ENCODE peak calls at places on chromosome 13, in five cellular contexts. H, R, B, L and W are unnamed samples.

GRCh38 chr13:61728468-61728867 is 312.8 kb upstream of the PCDH20 start:
- DNase-seq in R (peak), H (no peak), B (no peak), L (no peak), W (peak)

GRCh38 chr13:21691928-21692327 is 21.1 kb downstream of the FGF9 start:
- DNase-seq in L (no peak), B (no peak), R (no peak), H (no peak), W (no peak)

GRCh38 chr13:102948006-102948405 is 102.2 kb downstream of the ERCC5 start:
- DNase-seq in L (no peak), H (no peak), B (no peak), R (peak), W (peak)

GRCh38 chr13:93953856-93954255 is 525.6 kb downstream of the DCT start:
- DNase-seq in L (no peak), R (no peak), B (no peak), H (no peak), W (peak)

GRCh38 chr13:66364346-66364745 is 865.8 kb downstream of the PCDH9 start:
- DNase-seq in H (peak), R (no peak), L (no peak), B (no peak), W (no peak)

GRCh38 chr13:112885782-112886268 is 83.2 kb upstream of the MCF2L start:
- DNase-seq in L (peak), H (peak), R (peak), B (peak), W (peak)

GRCh38 chr13:24618219-24618955 is 61.8 kb upstream of the ATP12A start:
- DNase-seq in H (no peak), R (no peak), L (no peak), B (no peak), W (no peak)

GRCh38 chr13:99083976-99084375 is 106.1 kb upstream of the DOCK9 start:
- DNase-seq in B (no peak), L (no peak), R (no peak), H (no peak), W (no peak)

GRCh38 chr13:63448654-63449053 is 2033.0 kb upstream of the PCDH20 start:
- DNase-seq in B (no peak), R (no peak), L (no peak), H (no peak), W (no peak)

GRCh38 chr13:66659291-66660012 is 570.7 kb downstream of the PCDH9 start:
- DNase-seq in B (no peak), R (peak), H (no peak), L (no peak), W (peak)

GRCh38 chr13:30615851-30616311 is 1.8 kb upstream of the USPL1 start:
- DNase-seq in B (no peak), L (no peak), R (peak), H (no peak), W (peak)

GRCh38 chr13:90416519-90416918 is 931.0 kb upstream of the MIR17HG start:
- DNase-seq in B (no peak), R (peak), L (no peak), H (no peak), W (peak)

GRCh38 chr13:33849211-33849610 is 31.3 kb downstream of the RFC3 start:
- DNase-seq in H (no peak), L (no peak), R (no peak), B (no peak), W (no peak)

GRCh38 chr13:26839682-26840081 is 79.1 kb upstream of the GPR12 start:
- DNase-seq in H (no peak), B (no peak), L (no peak), R (no peak), W (no peak)

GRCh38 chr13:30725331-30726085 is 9.8 kb upstream of the ALOX5AP start:
- DNase-seq in B (no peak), L (no peak), R (no peak), H (no peak), W (peak)

GRCh38 chr13:52449323-52450011 is 967 bp downstream of the VPS36 start:
- DNase-seq in H (no peak), B (no peak), L (no peak), R (no peak), W (no peak)

GRCh38 chr13:50123515-50123861 is 108.2 kb downstream of the KCNRG start:
- DNase-seq in L (no peak), B (no peak), R (no peak), H (no peak), W (no peak)

GRCh38 chr13:50125306-50125555 is 110.0 kb downstream of the KCNRG start:
- DNase-seq in R (no peak), H (no peak), L (no peak), B (no peak), W (no peak)

GRCh38 chr13:50123002-50123401 is 107.8 kb downstream of the KCNRG start:
- DNase-seq in B (no peak), L (no peak), H (no peak), R (no peak), W (no peak)

GRCh38 chr13:50124536-50125305 is 109.5 kb downstream of the KCNRG start:
- DNase-seq in B (peak), H (no peak), L (peak), R (peak), W (peak)

GRCh38 chr13:50123862-50124535 is 108.8 kb downstream of the KCNRG start:
- DNase-seq in B (peak), R (peak), L (peak), H (peak), W (peak)
- TF ChIP-seq CTCF in B (no peak), R (no peak), L (no peak), H (peak), W (no peak)

DNA sequence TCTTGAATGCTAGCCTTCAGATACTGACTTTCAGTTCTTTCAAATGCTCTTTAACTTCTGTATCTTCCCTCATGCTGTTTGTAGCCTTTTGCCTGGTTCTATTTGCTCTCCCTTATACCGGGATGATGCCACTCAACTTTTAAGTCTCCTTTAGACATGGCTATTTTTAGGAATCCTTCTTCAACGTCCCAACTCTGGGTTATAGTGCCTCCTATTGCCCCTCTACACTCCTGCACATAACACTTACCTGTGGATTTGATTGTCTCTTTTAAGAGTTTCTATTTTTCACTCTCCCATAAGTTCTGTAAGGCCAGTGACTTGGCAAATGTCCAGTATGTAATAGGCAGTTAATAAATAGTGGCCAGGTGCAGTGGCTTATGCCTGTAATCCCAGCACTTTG is 343.0 kb downstream of the KLF5 start:
- DNase-seq in R (peak), H (no peak), B (no peak), L (no peak), W (no peak)
- H3K4me3 ChIP-seq in R (no peak), H (no peak), B (no peak), L (no peak), W (no peak)

DNA sequence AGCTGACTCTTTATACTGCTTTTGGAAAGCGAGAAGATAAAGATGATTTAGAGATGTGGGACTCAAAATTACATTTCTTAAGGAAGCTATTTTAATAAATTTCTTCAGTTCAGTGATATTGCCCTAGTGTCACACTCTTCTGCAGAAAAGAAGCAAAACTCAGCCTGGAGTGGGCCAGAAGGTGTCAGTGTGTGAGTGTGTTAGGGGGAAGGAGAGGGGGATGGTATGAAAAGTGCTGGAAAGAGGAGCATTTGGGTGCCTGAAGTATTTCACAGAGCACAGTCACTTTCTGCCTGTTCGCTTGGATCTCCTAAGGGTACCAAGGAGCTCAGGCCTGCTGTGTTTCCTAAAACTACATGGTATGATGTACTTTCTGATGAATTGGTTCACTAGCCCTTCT is 84.5 kb upstream of the FRY start:
- DNase-seq in H (no peak), R (no peak), B (no peak), L (no peak), W (no peak)
- TF ChIP-seq CTCF in H (no peak), R (no peak), B (no peak), L (no peak), W (no peak)

DNA sequence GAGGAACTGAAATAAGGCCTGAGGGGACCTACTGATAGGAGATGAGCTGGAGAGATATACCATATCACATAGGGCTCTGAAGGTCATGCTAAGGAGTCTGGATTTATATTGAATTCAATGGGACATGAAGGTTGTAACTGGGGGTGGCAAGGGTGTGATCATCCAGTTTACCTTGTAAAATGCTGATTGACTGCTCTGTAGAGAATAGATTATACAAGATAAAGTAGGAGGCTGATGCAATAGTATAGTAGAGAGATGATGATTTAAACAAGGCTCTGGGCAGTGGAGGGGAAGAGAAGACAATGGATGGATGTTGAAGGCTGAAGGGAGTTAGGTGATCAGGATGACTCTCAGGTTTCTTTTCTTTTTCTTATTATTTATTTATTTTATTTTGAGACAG is 18.0 kb upstream of the PAN3 start:
- DNase-seq in L (no peak), H (no peak), R (no peak), B (no peak), W (no peak)
- H3K4me3 ChIP-seq in L (no peak), H (no peak), R (no peak), B (no peak), W (no peak)